ENCODE peak calls at places on chromosome 12, in five cellular contexts. Q, X, J, T and L are unnamed samples.

GRCh38 chr12:4032906-4033628 is 159.9 kb upstream of the PARP11 start:
- DNase-seq in Q (no peak), X (no peak), J (no peak), T (no peak), L (no peak)

GRCh38 chr12:94172973-94173372 is 24.6 kb downstream of the PLXNC1 start:
- DNase-seq in Q (no peak), X (peak), J (no peak), T (peak), L (peak)

GRCh38 chr12:125983094-125983783 is 918.0 kb downstream of the AACS start:
- DNase-seq in Q (no peak), X (peak), J (no peak), T (peak), L (peak)

GRCh38 chr12:108865169-108865568 is 7.8 kb upstream of the SSH1 start:
- DNase-seq in Q (no peak), X (no peak), J (no peak), T (no peak), L (no peak)

GRCh38 chr12:24197517-24197916 is 248.0 kb upstream of the SOX5 start:
- DNase-seq in Q (no peak), X (no peak), J (no peak), T (no peak), L (no peak)

GRCh38 chr12:107379852-107380567 is 286.7 kb upstream of the CRY1 start:
- DNase-seq in Q (no peak), X (no peak), J (peak), T (peak), L (no peak)

GRCh38 chr12:57632369-57632897 is 568 bp downstream of the B4GALNT1 start:
- DNase-seq in Q (no peak), X (no peak), J (no peak), T (no peak), L (no peak)

GRCh38 chr12:57216931-57217871 is 607 bp downstream of the NXPH4 start:
- DNase-seq in Q (no peak), X (peak), J (no peak), T (no peak), L (no peak)

GRCh38 chr12:91924827-91925226 is 220.8 kb downstream of the BTG1 start:
- DNase-seq in Q (no peak), X (no peak), J (no peak), T (no peak), L (no peak)

GRCh38 chr12:111596985-111597730 is 2.0 kb downstream of the ATXN2 start:
- DNase-seq in Q (no peak), X (peak), J (peak), T (peak), L (no peak)

GRCh38 chr12:116398193-116398592 is 120.7 kb upstream of the MED13L start:
- DNase-seq in Q (no peak), X (no peak), J (no peak), T (no peak), L (no peak)

GRCh38 chr12:116525418-116526001 is 33.7 kb upstream of the MAP1LC3B2 start:
- DNase-seq in Q (no peak), X (no peak), J (peak), T (peak), L (peak)

GRCh38 chr12:28866715-28867503 is 282.2 kb upstream of the FAR2 start:
- DNase-seq in Q (no peak), X (no peak), J (no peak), T (peak), L (no peak)

GRCh38 chr12:79955561-79955960 is 20.7 kb upstream of the PPP1R12A start:
- DNase-seq in Q (no peak), X (no peak), J (no peak), T (no peak), L (no peak)

GRCh38 chr12:107514887-107515445 is 170.6 kb upstream of the PWP1 start:
- DNase-seq in Q (no peak), X (peak), J (no peak), T (no peak), L (no peak)

GRCh38 chr12:56634242-56634836 is 4.2 kb upstream of the BAZ2A start:
- DNase-seq in Q (no peak), X (peak), J (peak), T (peak), L (no peak)

GRCh38 chr12:46788247-46788887 is 37.4 kb downstream of the SLC38A4 start:
- DNase-seq in Q (no peak), X (no peak), J (peak), T (peak), L (no peak)

GRCh38 chr12:113059071-113059595 is 2.6 kb downstream of the DTX1 start:
- DNase-seq in Q (no peak), X (no peak), J (no peak), T (no peak), L (no peak)

GRCh38 chr12:114272071-114272470 is 133.9 kb downstream of the TBX5 start:
- DNase-seq in Q (no peak), X (no peak), J (no peak), T (no peak), L (no peak)

GRCh38 chr12:77007476-77007875 is 57.9 kb downstream of the E2F7 start:
- DNase-seq in Q (no peak), X (no peak), J (no peak), T (no peak), L (no peak)

GRCh38 chr12:96986883-96987523 is 79.9 kb downstream of the NEDD1 start:
- DNase-seq in Q (peak), X (peak), J (peak), T (peak), L (peak)

GRCh38 chr12:93803408-93803807 is 126.2 kb downstream of the CRADD start:
- DNase-seq in Q (no peak), X (no peak), J (peak), T (peak), L (no peak)

GRCh38 chr12:89862511-89863331 is 154.1 kb upstream of the ATP2B1 start:
- DNase-seq in Q (peak), X (peak), J (peak), T (no peak), L (no peak)

GRCh38 chr12:120261951-120262851 is 3.3 kb downstream of the PXN start:
- DNase-seq in Q (no peak), X (no peak), J (peak), T (no peak), L (peak)

GRCh38 chr12:6273209-6273928 is 37.1 kb upstream of the PLEKHG6 start:
- DNase-seq in Q (no peak), X (no peak), J (no peak), T (no peak), L (no peak)

GRCh38 chr12:64737539-64737938 is 21.7 kb downstream of the GNS start:
- DNase-seq in Q (no peak), X (no peak), J (no peak), T (no peak), L (no peak)

GRCh38 chr12:132325733-132326130 is 3.7 kb downstream of the GALNT9 start:
- DNase-seq in Q (no peak), X (no peak), J (no peak), T (no peak), L (no peak)

GRCh38 chr12:70843363-70843762 is 77.2 kb downstream of the PTPRR start:
- DNase-seq in Q (no peak), X (no peak), J (no peak), T (no peak), L (no peak)

GRCh38 chr12:30965613-30965985 is 39.1 kb downstream of the TSPAN11 start:
- DNase-seq in Q (no peak), X (no peak), J (peak), T (no peak), L (no peak)

GRCh38 chr12:132872975-132873421 is 14.4 kb downstream of the CHFR start:
- DNase-seq in Q (no peak), X (no peak), J (no peak), T (no peak), L (no peak)

GRCh38 chr12:52020539-52021336 is 14.0 kb downstream of the TAMALIN start:
- DNase-seq in Q (no peak), X (peak), J (peak), T (peak), L (no peak)

GRCh38 chr12:121805171-121805687 is 1.4 kb downstream of the SETD1B start:
- DNase-seq in Q (no peak), X (peak), J (peak), T (peak), L (no peak)

GRCh38 chr12:27463826-27464554 is 17.5 kb downstream of the SMCO2 start:
- DNase-seq in Q (no peak), X (peak), J (no peak), T (no peak), L (no peak)

GRCh38 chr12:119153477-119154434 is 25.0 kb upstream of the HSPB8 start:
- DNase-seq in Q (no peak), X (peak), J (no peak), T (peak), L (no peak)

GRCh38 chr12:132176358-132176919 is 32.2 kb downstream of the NOC4L start:
- DNase-seq in Q (no peak), X (no peak), J (no peak), T (no peak), L (no peak)

GRCh38 chr12:6852651-6853354 is 853 bp downstream of the USP5 start:
- DNase-seq in Q (no peak), X (peak), J (peak), T (peak), L (no peak)